ENCODE peak calls at places on chromosomes 2 and 18, in nine cellular contexts. R is RWPE2; U is activated CD8-positive, alpha-beta memory T cell treated with anti-CD3 and anti-CD28 coated beads for 48 hours; J is left ventricle myocardium inferior; T is neuronal stem cell; C is effector CD4-positive, alpha-beta T cell; Z is skeletal muscle cell; G is posterior vena cava; V is HEK293T. W is an unnamed sample.
A peak's percentile ranks its signal among the peaks of the same experiment; 100 is the strongest.

GRCh38 chr2:161136696-161137324 is 23.4 kb upstream of the TANK start:
- DNase-seq in V (no peak), C (peak; percentile 46), Z (no peak), U (no peak), J (no peak), G (no peak), R (no peak), T (no peak), W (peak; percentile 30)

GRCh38 chr2:18267501-18267900 is 293.0 kb downstream of the RDH14 start:
- DNase-seq in V (no peak), G (no peak), U (no peak), Z (no peak), T (no peak), J (no peak), R (no peak), C (no peak), W (no peak)

GRCh38 chr2:53863538-53864227 is 3.9 kb upstream of the GPR75 start:
- DNase-seq in G (no peak), U (no peak), R (no peak), J (no peak), V (no peak), C (no peak), T (no peak), Z (no peak), W (no peak)

GRCh38 chr2:96485350-96485749 is 19.8 kb downstream of the NEURL3 start:
- DNase-seq in Z (no peak), V (no peak), T (no peak), U (no peak), J (no peak), R (no peak), C (no peak), G (no peak), W (no peak)

GRCh38 chr2:178101321-178102079 is 10.7 kb upstream of the RBM45 start:
- DNase-seq in G (no peak), T (no peak), Z (no peak), C (no peak), J (no peak), U (no peak), R (no peak), V (no peak), W (no peak)

GRCh38 chr2:232276084-232276738 is 102.3 kb upstream of the ALPP start:
- DNase-seq in G (no peak), J (no peak), R (no peak), Z (no peak), U (no peak), T (no peak), V (no peak), C (no peak), W (no peak)

GRCh38 chr18:3814840-3815239 is 364.9 kb downstream of the TGIF1 start:
- DNase-seq in G (no peak), R (no peak), V (no peak), J (no peak), T (no peak), U (no peak), C (no peak), Z (no peak), W (no peak)

GRCh38 chr2:222169346-222169745 is 129.5 kb downstream of the PAX3 start:
- DNase-seq in G (no peak), T (no peak), V (no peak), Z (no peak), J (no peak), R (no peak), U (no peak), C (no peak), W (no peak)

GRCh38 chr2:157194097-157194688 is 63.3 kb upstream of the GALNT5 start:
- DNase-seq in T (peak; percentile 30), R (no peak), G (no peak), Z (no peak), J (no peak), U (no peak), V (peak; percentile 31), C (no peak), W (peak; percentile 5)

GRCh38 chr18:12657048-12657848 is 659 bp downstream of the SPIRE1 start:
- DNase-seq in J (peak; percentile 58), C (no peak), V (peak; percentile 33), R (no peak), G (no peak), T (peak; percentile 21), Z (no peak), U (no peak), W (peak; percentile 53)

GRCh38 chr2:235964787-235965390 is 203.3 kb downstream of the GBX2 start:
- DNase-seq in J (no peak), T (no peak), C (no peak), G (no peak), R (no peak), U (no peak), V (no peak), Z (no peak), W (no peak)

GRCh38 chr18:13446024-13446423 is 227.5 kb downstream of the LDLRAD4 start:
- DNase-seq in T (no peak), R (no peak), C (no peak), Z (no peak), U (no peak), G (no peak), V (no peak), J (no peak), W (no peak)

GRCh38 chr18:3186678-3187658 is 32.8 kb downstream of the MYOM1 start:
- DNase-seq in R (no peak), T (no peak), V (peak; percentile 40), G (no peak), J (no peak), C (no peak), Z (no peak), U (no peak), W (no peak)

GRCh38 chr2:107543793-107544192 is 282.9 kb upstream of the RGPD4 start:
- DNase-seq in J (no peak), V (no peak), Z (no peak), R (no peak), C (no peak), T (no peak), G (no peak), U (no peak), W (no peak)

GRCh38 chr2:24492283-24493272 is 1.5 kb downstream of the NCOA1 start:
- DNase-seq in V (no peak), R (no peak), J (no peak), Z (no peak), U (no peak), C (no peak), T (peak; percentile 20), G (no peak), W (no peak)

GRCh38 chr2:170525566-170525900 is 189.6 kb upstream of the SP5 start:
- DNase-seq in R (peak; percentile 80), J (peak; percentile 60), T (no peak), Z (peak; percentile 96), U (no peak), C (no peak), V (no peak), G (peak; percentile 91), W (no peak)